ENCODE peak calls at places on chromosome 6, in four cellular contexts. K is cardiac fibroblast, A is GM12864, M is endothelial cell of umbilical vein. Y is an unnamed sample.

GRCh38 chr6:161406633-161407032 is 132.8 kb upstream of the AGPAT4 start:
- DNase-seq in A (no peak), M (no peak), K (peak; percentile 96), Y (no peak)

GRCh38 chr6:100267721-100268123 is 197.0 kb downstream of the SIM1 start:
- DNase-seq in M (peak; percentile 32), K (peak; percentile 43), A (no peak), Y (no peak)

GRCh38 chr6:44012078-44012493 is 115.2 kb downstream of the MRPL14 start:
- DNase-seq in A (no peak), K (peak; percentile 98), M (peak; percentile 16), Y (no peak)

GRCh38 chr6:82989891-82990290 is 75.8 kb downstream of the UBE3D start:
- DNase-seq in A (no peak), M (peak; percentile 51), K (no peak), Y (no peak)

GRCh38 chr6:77447254-77447653 is 16.0 kb downstream of the HTR1B start:
- DNase-seq in M (peak; percentile 78), K (peak; percentile 40), A (no peak), Y (no peak)

GRCh38 chr6:151962246-151962846 is 154.9 kb downstream of the ESR1 start:
- DNase-seq in M (no peak), A (no peak), K (peak; percentile 50), Y (peak; percentile 26)

GRCh38 chr6:56915832-56916231 is 39.1 kb upstream of the BEND6 start:
- DNase-seq in K (no peak), M (no peak), A (no peak), Y (no peak)

GRCh38 chr6:144993870-144994269 is 708.7 kb downstream of the UTRN start:
- DNase-seq in K (peak; percentile 38), M (peak; percentile 80), A (no peak), Y (no peak)

GRCh38 chr6:159107451-159108260 is 61.5 kb upstream of the FNDC1 start:
- DNase-seq in K (no peak), A (peak; percentile 44), M (no peak), Y (peak; percentile 73)

GRCh38 chr6:134634952-134635351 is 314.9 kb downstream of the ALDH8A1 start:
- DNase-seq in M (no peak), K (no peak), A (no peak), Y (no peak)

GRCh38 chr6:722608-723007 is 29.7 kb upstream of the EXOC2 start:
- DNase-seq in K (peak; percentile 31), M (no peak), A (no peak), Y (peak; percentile 14)

GRCh38 chr6:36642913-36643817 is 35.3 kb upstream of the CDKN1A start:
- DNase-seq in M (peak; percentile 53), A (no peak), K (peak; percentile 77), Y (no peak)

GRCh38 chr6:141986457-141986856 is 146.3 kb upstream of the GJE1 start:
- DNase-seq in K (no peak), A (no peak), M (no peak), Y (no peak)

GRCh38 chr6:22227824-22228610 is 68.8 kb downstream of the PRL start:
- DNase-seq in K (peak; percentile 23), M (peak; percentile 84), A (no peak), Y (no peak)

GRCh38 chr6:133992992-133993682 is 40.1 kb downstream of the TBPL1 start:
- DNase-seq in M (no peak), A (no peak), K (no peak), Y (no peak)

GRCh38 chr6:168515376-168515775 is 74.4 kb downstream of the SMOC2 start:
- DNase-seq in K (no peak), M (no peak), A (no peak), Y (no peak)

GRCh38 chr6:84768442-84769174 is 4.2 kb upstream of the TBX18 start:
- DNase-seq in A (no peak), M (peak; percentile 62), K (peak; percentile 75), Y (no peak)

GRCh38 chr6:134453792-134454510 is 136.0 kb upstream of the SGK1 start:
- DNase-seq in M (no peak), K (no peak), A (no peak), Y (no peak)

GRCh38 chr6:44423306-44423705 is 35.8 kb downstream of the CDC5L start:
- DNase-seq in M (no peak), A (no peak), K (no peak), Y (no peak)

GRCh38 chr6:116118608-116119007 is 7.3 kb downstream of the COL10A1 start:
- DNase-seq in M (no peak), A (no peak), K (peak; percentile 42), Y (no peak)

GRCh38 chr6:134741193-134741521 is 208.7 kb downstream of the ALDH8A1 start:
- DNase-seq in K (no peak), A (no peak), M (no peak), Y (peak; percentile 3)

GRCh38 chr6:40349566-40350192 is 237.5 kb downstream of the LRFN2 start:
- DNase-seq in A (no peak), M (no peak), K (no peak), Y (no peak)

GRCh38 chr6:33628401-33628964 is 7.4 kb downstream of the ITPR3 start:
- DNase-seq in A (no peak), K (no peak), M (no peak), Y (peak; percentile 31)

GRCh38 chr6:128720891-128721290 is 162.0 kb upstream of the LAMA2 start:
- DNase-seq in K (no peak), M (no peak), A (no peak), Y (no peak)

GRCh38 chr6:45965787-45966186 is 49.9 kb downstream of the CLIC5 start:
- DNase-seq in K (peak; percentile 74), M (no peak), A (no peak), Y (no peak)

GRCh38 chr6:119110601-119111548 is 32.4 kb upstream of the FAM184A start:
- DNase-seq in A (peak; percentile 19), M (peak; percentile 64), K (peak; percentile 73), Y (peak; percentile 65)

GRCh38 chr6:119084784-119085183 is 6.3 kb upstream of the FAM184A start:
- DNase-seq in A (no peak), M (no peak), K (no peak), Y (no peak)

GRCh38 chr6:131828946-131829345 is 21.1 kb downstream of the ENPP1 start:
- DNase-seq in M (no peak), A (no peak), K (no peak), Y (no peak)

GRCh38 chr6:141764388-141764787 is 368.3 kb upstream of the GJE1 start:
- DNase-seq in K (no peak), M (no peak), A (no peak), Y (no peak)

GRCh38 chr6:167747152-167747427 is 79.6 kb upstream of the AFDN start:
- DNase-seq in K (no peak), A (no peak), M (no peak), Y (no peak)

GRCh38 chr6:45690846-45691245 is 313.1 kb upstream of the SUPT3H start:
- DNase-seq in K (no peak), M (no peak), A (no peak), Y (no peak)

GRCh38 chr6:132188865-132189264 is 212.4 kb downstream of the MOXD1 start:
- DNase-seq in A (no peak), K (peak; percentile 77), M (peak; percentile 51), Y (no peak)

GRCh38 chr6:14906621-14907020 is 339.2 kb upstream of the JARID2 start:
- DNase-seq in A (no peak), M (no peak), K (no peak), Y (no peak)

GRCh38 chr6:4610256-4610655 is 165.9 kb upstream of the CDYL start:
- DNase-seq in K (peak; percentile 86), A (no peak), M (peak; percentile 87), Y (no peak)

GRCh38 chr6:120854583-120854982 is 479.7 kb downstream of the TBC1D32 start:
- DNase-seq in M (no peak), K (no peak), A (no peak), Y (no peak)

GRCh38 chr6:38239719-38240451 is 399.8 kb downstream of the BTBD9 start:
- DNase-seq in A (no peak), M (peak; percentile 29), K (peak; percentile 44), Y (peak; percentile 4)

GRCh38 chr6:38233161-38233791 is 406.5 kb downstream of the BTBD9 start:
- DNase-seq in A (no peak), M (peak; percentile 21), K (peak; percentile 58), Y (no peak)

GRCh38 chr6:38234934-38235678 is 404.6 kb downstream of the BTBD9 start:
- DNase-seq in M (no peak), A (peak; percentile 73), K (no peak), Y (peak; percentile 72)

DNA sequence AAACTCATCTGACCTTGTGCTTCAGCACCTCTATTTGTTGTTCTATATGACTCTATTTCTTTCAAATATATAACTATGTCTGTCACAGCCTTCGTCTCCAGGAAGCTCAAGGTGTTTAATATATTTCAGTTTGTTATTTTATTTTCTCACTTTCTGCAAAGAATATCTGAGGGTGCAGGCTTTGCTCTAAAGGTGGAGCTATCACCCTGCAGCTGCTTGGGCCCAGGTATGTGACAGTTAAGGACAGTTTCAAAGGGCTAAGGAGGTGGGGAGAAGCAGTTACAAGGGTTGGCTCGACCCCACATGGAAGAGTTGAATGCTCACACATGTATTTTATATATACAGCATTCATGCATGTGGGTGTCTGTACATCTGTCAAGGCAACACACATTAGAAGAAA is 405.6 kb downstream of the BTBD9 start:
- DNase-seq in A (no peak), M (no peak), K (no peak), Y (peak; percentile 33)
- TF ChIP-seq CTCF in A (no peak), M (no peak), K (no peak), Y (peak; percentile 13)

GRCh38 chr6:49565855-49566254 is 15.4 kb downstream of the C6orf141 start:
- DNase-seq in M (peak; percentile 97), K (peak; percentile 59), A (no peak), Y (no peak)
- H3K4me3 ChIP-seq in M (no peak overlapping the region), K (no peak overlapping the region), A (no peak overlapping the region), Y (no peak overlapping the region)

GRCh38 chr6:8707369-8707768 is 272.0 kb upstream of the SLC35B3 start:
- DNase-seq in M (no peak), A (no peak), K (no peak), Y (no peak)

GRCh38 chr6:8710668-8711431 is 275.5 kb upstream of the SLC35B3 start:
- DNase-seq in A (no peak), K (no peak), M (no peak), Y (no peak)

GRCh38 chr6:8703059-8703458 is 267.7 kb upstream of the SLC35B3 start:
- DNase-seq in A (no peak), M (no peak), K (no peak), Y (no peak)

GRCh38 chr6:8705435-8706020 is 270.2 kb upstream of the SLC35B3 start:
- DNase-seq in A (no peak), K (no peak), M (no peak), Y (no peak)

DNA sequence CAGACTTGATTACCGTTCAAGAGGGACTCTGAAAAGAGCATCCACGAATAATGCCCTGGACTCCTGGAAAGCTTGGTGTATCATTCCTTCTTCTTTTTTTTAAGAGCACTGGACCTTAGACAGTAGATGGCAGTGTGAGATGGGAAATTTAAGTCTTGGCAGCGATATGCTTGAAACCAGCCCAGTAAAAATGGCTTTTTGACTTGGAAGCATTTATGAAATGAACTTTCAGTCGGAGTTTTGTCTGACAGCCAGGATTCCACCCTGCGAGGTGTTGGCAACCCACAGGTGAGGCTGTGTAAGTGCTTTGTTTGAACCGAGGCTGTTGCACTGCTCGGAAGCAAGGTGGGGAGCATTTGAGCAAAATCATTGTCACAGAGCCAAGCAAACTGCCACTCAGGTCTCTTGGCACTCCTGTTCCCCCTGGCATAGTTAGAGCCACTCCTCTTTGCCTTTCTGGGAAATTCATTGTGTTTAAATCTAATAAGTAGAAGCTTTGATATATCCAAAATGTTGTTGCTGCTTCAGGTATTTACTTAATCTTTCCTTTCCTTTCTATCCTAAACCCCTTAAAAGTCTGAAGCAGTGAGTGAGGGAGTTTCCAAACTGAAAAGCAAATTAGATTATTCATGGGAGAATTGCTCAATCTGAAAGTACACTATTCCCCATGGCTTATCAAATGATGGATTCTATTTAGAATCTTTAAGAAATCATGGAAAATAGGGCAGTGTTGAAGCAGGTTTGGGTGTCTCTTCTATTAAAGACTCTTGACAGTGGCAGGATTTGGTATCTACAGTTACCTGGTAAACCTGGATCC is 272.8 kb upstream of the SLC35B3 start:
- DNase-seq in A (no peak), M (no peak), K (peak; percentile 1), Y (peak; percentile 9)
- TF ChIP-seq CTCF in A (no peak), M (no peak), K (no peak), Y (peak; percentile 9)

GRCh38 chr6:137487947-137488735 is 6.1 kb downstream of the OLIG3 start:
- DNase-seq in K (no peak), M (no peak), A (no peak), Y (no peak)
- H3K4me3 ChIP-seq in K (no peak overlapping the region), M (no peak overlapping the region), A (no peak overlapping the region), Y (no peak overlapping the region)